ENCODE peak calls at places on chromosomes 1 and 21, in nine cellular contexts. One of them, this sample, is unnamed.
A peak's percentile ranks its signal among the peaks of the same experiment; 100 is the strongest.

GRCh38 chr1:235954306-235955283 is 87.9 kb upstream of the LYST start:
- DNase-seq in T follicular helper cell: peak; percentile 8
- DNase-seq in NCI-H1105 treated with DMSO at 0.1 percent for 48 hours: no peak
- DNase-seq in GM23248: peak; percentile 32
- DNase-seq in stimulated activated CD4-positive, alpha-beta T cell treated with anti-CD3 and anti-CD28 coated beads, TNF-alpha, amount 100 ng/mL, for 1 hour: peak; percentile 13
- DNase-seq in GM13976: peak; percentile 72
- DNase-seq in CD8-positive, alpha-beta memory T cell: peak; percentile 73
- DNase-seq in stimulated activated CD8-positive, alpha-beta memory T cell treated with anti-CD3 and anti-CD28 coated beads, Interleukin-7, amount 100 ng/mL, for 1 hour: no peak
- DNase-seq in germinal center: peak; percentile 89
- DNase-seq in this sample: peak; percentile 42

GRCh38 chr1:42450081-42450480 is 5.7 kb downstream of the ZMYND12 start:
- DNase-seq in germinal center: no peak
- DNase-seq in stimulated activated CD8-positive, alpha-beta memory T cell treated with anti-CD3 and anti-CD28 coated beads, Interleukin-7, amount 100 ng/mL, for 1 hour: no peak
- DNase-seq in CD8-positive, alpha-beta memory T cell: no peak
- DNase-seq in NCI-H1105 treated with DMSO at 0.1 percent for 48 hours: no peak
- DNase-seq in GM13976: no peak
- DNase-seq in GM23248: no peak
- DNase-seq in T follicular helper cell: no peak
- DNase-seq in stimulated activated CD4-positive, alpha-beta T cell treated with anti-CD3 and anti-CD28 coated beads, TNF-alpha, amount 100 ng/mL, for 1 hour: no peak
- DNase-seq in this sample: no peak

GRCh38 chr1:212514782-212515181 is 82.1 kb downstream of the NENF start:
- DNase-seq in GM13976: peak; percentile 47
- DNase-seq in NCI-H1105 treated with DMSO at 0.1 percent for 48 hours: no peak
- DNase-seq in germinal center: no peak
- DNase-seq in GM23248: peak; percentile 46
- DNase-seq in T follicular helper cell: no peak
- DNase-seq in stimulated activated CD8-positive, alpha-beta memory T cell treated with anti-CD3 and anti-CD28 coated beads, Interleukin-7, amount 100 ng/mL, for 1 hour: no peak
- DNase-seq in stimulated activated CD4-positive, alpha-beta T cell treated with anti-CD3 and anti-CD28 coated beads, TNF-alpha, amount 100 ng/mL, for 1 hour: no peak
- DNase-seq in CD8-positive, alpha-beta memory T cell: no peak
- DNase-seq in this sample: no peak

GRCh38 chr1:76933847-76934657 is 66.8 kb downstream of the ST6GALNAC5 start:
- DNase-seq in GM13976: no peak
- DNase-seq in GM23248: no peak
- DNase-seq in CD8-positive, alpha-beta memory T cell: no peak
- DNase-seq in stimulated activated CD8-positive, alpha-beta memory T cell treated with anti-CD3 and anti-CD28 coated beads, Interleukin-7, amount 100 ng/mL, for 1 hour: no peak
- DNase-seq in T follicular helper cell: no peak
- DNase-seq in NCI-H1105 treated with DMSO at 0.1 percent for 48 hours: peak; percentile 79
- DNase-seq in stimulated activated CD4-positive, alpha-beta T cell treated with anti-CD3 and anti-CD28 coated beads, TNF-alpha, amount 100 ng/mL, for 1 hour: no peak
- DNase-seq in germinal center: no peak
- DNase-seq in this sample: no peak

GRCh38 chr21:45513741-45514310 is 28.4 kb downstream of the SLC19A1 start:
- DNase-seq in GM13976: no peak
- DNase-seq in T follicular helper cell: no peak
- DNase-seq in germinal center: no peak
- DNase-seq in CD8-positive, alpha-beta memory T cell: peak; percentile 17
- DNase-seq in stimulated activated CD4-positive, alpha-beta T cell treated with anti-CD3 and anti-CD28 coated beads, TNF-alpha, amount 100 ng/mL, for 1 hour: no peak
- DNase-seq in GM23248: no peak
- DNase-seq in stimulated activated CD8-positive, alpha-beta memory T cell treated with anti-CD3 and anti-CD28 coated beads, Interleukin-7, amount 100 ng/mL, for 1 hour: no peak
- DNase-seq in NCI-H1105 treated with DMSO at 0.1 percent for 48 hours: no peak
- DNase-seq in this sample: no peak

GRCh38 chr1:184110253-184111204 is 59.0 kb downstream of the TSEN15 start:
- DNase-seq in T follicular helper cell: no peak
- DNase-seq in GM23248: no peak
- DNase-seq in CD8-positive, alpha-beta memory T cell: no peak
- DNase-seq in GM13976: peak; percentile 24
- DNase-seq in NCI-H1105 treated with DMSO at 0.1 percent for 48 hours: no peak
- DNase-seq in germinal center: peak; percentile 2
- DNase-seq in stimulated activated CD8-positive, alpha-beta memory T cell treated with anti-CD3 and anti-CD28 coated beads, Interleukin-7, amount 100 ng/mL, for 1 hour: no peak
- DNase-seq in stimulated activated CD4-positive, alpha-beta T cell treated with anti-CD3 and anti-CD28 coated beads, TNF-alpha, amount 100 ng/mL, for 1 hour: no peak
- DNase-seq in this sample: no peak

GRCh38 chr1:53349369-53349705 is 21.5 kb upstream of the LRP8 start:
- DNase-seq in stimulated activated CD4-positive, alpha-beta T cell treated with anti-CD3 and anti-CD28 coated beads, TNF-alpha, amount 100 ng/mL, for 1 hour: no peak
- DNase-seq in GM13976: no peak
- DNase-seq in CD8-positive, alpha-beta memory T cell: no peak
- DNase-seq in GM23248: no peak
- DNase-seq in T follicular helper cell: no peak
- DNase-seq in stimulated activated CD8-positive, alpha-beta memory T cell treated with anti-CD3 and anti-CD28 coated beads, Interleukin-7, amount 100 ng/mL, for 1 hour: no peak
- DNase-seq in germinal center: no peak
- DNase-seq in NCI-H1105 treated with DMSO at 0.1 percent for 48 hours: no peak
- DNase-seq in this sample: no peak

GRCh38 chr1:68231627-68232303 is 558 bp downstream of the WLS start:
- DNase-seq in GM13976: peak; percentile 32
- DNase-seq in germinal center: no peak
- DNase-seq in CD8-positive, alpha-beta memory T cell: no peak
- DNase-seq in stimulated activated CD4-positive, alpha-beta T cell treated with anti-CD3 and anti-CD28 coated beads, TNF-alpha, amount 100 ng/mL, for 1 hour: no peak
- DNase-seq in NCI-H1105 treated with DMSO at 0.1 percent for 48 hours: peak; percentile 74
- DNase-seq in stimulated activated CD8-positive, alpha-beta memory T cell treated with anti-CD3 and anti-CD28 coated beads, Interleukin-7, amount 100 ng/mL, for 1 hour: no peak
- DNase-seq in T follicular helper cell: no peak
- DNase-seq in GM23248: peak; percentile 80
- DNase-seq in this sample: no peak

GRCh38 chr1:157279157-157280140 is 141.3 kb upstream of the ETV3 start:
- DNase-seq in GM23248: no peak
- DNase-seq in CD8-positive, alpha-beta memory T cell: no peak
- DNase-seq in germinal center: no peak
- DNase-seq in stimulated activated CD4-positive, alpha-beta T cell treated with anti-CD3 and anti-CD28 coated beads, TNF-alpha, amount 100 ng/mL, for 1 hour: no peak
- DNase-seq in GM13976: no peak
- DNase-seq in NCI-H1105 treated with DMSO at 0.1 percent for 48 hours: no peak
- DNase-seq in stimulated activated CD8-positive, alpha-beta memory T cell treated with anti-CD3 and anti-CD28 coated beads, Interleukin-7, amount 100 ng/mL, for 1 hour: no peak
- DNase-seq in T follicular helper cell: no peak
- DNase-seq in this sample: no peak

GRCh38 chr1:231376875-231377549 is 38.9 kb downstream of the SPRTN start:
- DNase-seq in NCI-H1105 treated with DMSO at 0.1 percent for 48 hours: no peak
- DNase-seq in GM13976: no peak
- DNase-seq in stimulated activated CD8-positive, alpha-beta memory T cell treated with anti-CD3 and anti-CD28 coated beads, Interleukin-7, amount 100 ng/mL, for 1 hour: no peak
- DNase-seq in T follicular helper cell: no peak
- DNase-seq in stimulated activated CD4-positive, alpha-beta T cell treated with anti-CD3 and anti-CD28 coated beads, TNF-alpha, amount 100 ng/mL, for 1 hour: no peak
- DNase-seq in germinal center: no peak
- DNase-seq in GM23248: no peak
- DNase-seq in CD8-positive, alpha-beta memory T cell: no peak
- DNase-seq in this sample: no peak

GRCh38 chr1:40067023-40067422 is 26.5 kb downstream of the CAP1 start:
- DNase-seq in stimulated activated CD8-positive, alpha-beta memory T cell treated with anti-CD3 and anti-CD28 coated beads, Interleukin-7, amount 100 ng/mL, for 1 hour: no peak
- DNase-seq in GM13976: no peak
- DNase-seq in T follicular helper cell: no peak
- DNase-seq in NCI-H1105 treated with DMSO at 0.1 percent for 48 hours: no peak
- DNase-seq in germinal center: no peak
- DNase-seq in GM23248: peak; percentile 39
- DNase-seq in stimulated activated CD4-positive, alpha-beta T cell treated with anti-CD3 and anti-CD28 coated beads, TNF-alpha, amount 100 ng/mL, for 1 hour: no peak
- DNase-seq in CD8-positive, alpha-beta memory T cell: no peak
- DNase-seq in this sample: no peak

GRCh38 chr1:183363967-183364366 is 54.2 kb downstream of the NMNAT2 start:
- DNase-seq in stimulated activated CD4-positive, alpha-beta T cell treated with anti-CD3 and anti-CD28 coated beads, TNF-alpha, amount 100 ng/mL, for 1 hour: no peak
- DNase-seq in GM23248: peak; percentile 45
- DNase-seq in CD8-positive, alpha-beta memory T cell: no peak
- DNase-seq in stimulated activated CD8-positive, alpha-beta memory T cell treated with anti-CD3 and anti-CD28 coated beads, Interleukin-7, amount 100 ng/mL, for 1 hour: no peak
- DNase-seq in germinal center: no peak
- DNase-seq in T follicular helper cell: no peak
- DNase-seq in GM13976: no peak
- DNase-seq in NCI-H1105 treated with DMSO at 0.1 percent for 48 hours: no peak
- DNase-seq in this sample: no peak

GRCh38 chr21:31162827-31163226 is 124.6 kb upstream of the KRTAP19-8 start:
- DNase-seq in stimulated activated CD4-positive, alpha-beta T cell treated with anti-CD3 and anti-CD28 coated beads, TNF-alpha, amount 100 ng/mL, for 1 hour: no peak
- DNase-seq in NCI-H1105 treated with DMSO at 0.1 percent for 48 hours: no peak
- DNase-seq in CD8-positive, alpha-beta memory T cell: no peak
- DNase-seq in stimulated activated CD8-positive, alpha-beta memory T cell treated with anti-CD3 and anti-CD28 coated beads, Interleukin-7, amount 100 ng/mL, for 1 hour: no peak
- DNase-seq in T follicular helper cell: no peak
- DNase-seq in GM23248: peak; percentile 82
- DNase-seq in germinal center: no peak
- DNase-seq in GM13976: no peak
- DNase-seq in this sample: no peak

This sample was measured in naive thymus-derived CD8-positive, alpha-beta T cell.